ENCODE peak calls at places on chromosomes 13 and 19, in six cellular contexts. One of them, this sample, is unnamed.

GRCh38 chr13:52994865-52995264 is 33.7 kb upstream of the OLFM4 start:
- DNase-seq in HCT116: no peak
- DNase-seq in GM12878: no peak
- DNase-seq in K562: no peak
- DNase-seq in H1: no peak
- DNase-seq in HepG2: no peak
- DNase-seq in this sample: no peak

GRCh38 chr19:41264581-41265375 is 606 bp downstream of the HNRNPUL1 start:
- DNase-seq in HCT116: no peak
- DNase-seq in GM12878: no peak
- DNase-seq in K562: peak
- DNase-seq in H1: no peak
- DNase-seq in HepG2: peak
- DNase-seq in this sample: no peak

GRCh38 chr13:68056816-68057710 is 826.9 kb upstream of the PCDH9 start:
- DNase-seq in HCT116: no peak
- DNase-seq in GM12878: no peak
- DNase-seq in K562: no peak
- DNase-seq in H1: no peak
- DNase-seq in HepG2: peak
- DNase-seq in this sample: no peak

GRCh38 chr19:543912-544608 is at the start of gene GZMM:
- DNase-seq in HCT116: no peak
- DNase-seq in GM12878: no peak
- DNase-seq in K562: peak
- DNase-seq in H1: no peak
- DNase-seq in HepG2: no peak
- DNase-seq in this sample: no peak

GRCh38 chr13:43269037-43269476 is 245.7 kb downstream of the DNAJC15 start:
- DNase-seq in HCT116: no peak
- DNase-seq in GM12878: no peak
- DNase-seq in K562: no peak
- DNase-seq in H1: no peak
- DNase-seq in HepG2: peak
- DNase-seq in this sample: peak

GRCh38 chr13:25708268-25708667 is 336.5 kb downstream of the ATP8A2 start:
- DNase-seq in HCT116: no peak
- DNase-seq in GM12878: no peak
- DNase-seq in K562: no peak
- DNase-seq in H1: no peak
- DNase-seq in HepG2: no peak
- DNase-seq in this sample: no peak

GRCh38 chr19:43132696-43133095 is 50.2 kb upstream of the PSG2 start:
- DNase-seq in HCT116: no peak
- DNase-seq in GM12878: no peak
- DNase-seq in K562: no peak
- DNase-seq in H1: no peak
- DNase-seq in HepG2: no peak
- DNase-seq in this sample: no peak

GRCh38 chr13:70812481-70812880 is 704.2 kb upstream of the KLHL1 start:
- DNase-seq in HCT116: no peak
- DNase-seq in GM12878: no peak
- DNase-seq in K562: no peak
- DNase-seq in H1: no peak
- DNase-seq in HepG2: no peak
- DNase-seq in this sample: no peak

DNA sequence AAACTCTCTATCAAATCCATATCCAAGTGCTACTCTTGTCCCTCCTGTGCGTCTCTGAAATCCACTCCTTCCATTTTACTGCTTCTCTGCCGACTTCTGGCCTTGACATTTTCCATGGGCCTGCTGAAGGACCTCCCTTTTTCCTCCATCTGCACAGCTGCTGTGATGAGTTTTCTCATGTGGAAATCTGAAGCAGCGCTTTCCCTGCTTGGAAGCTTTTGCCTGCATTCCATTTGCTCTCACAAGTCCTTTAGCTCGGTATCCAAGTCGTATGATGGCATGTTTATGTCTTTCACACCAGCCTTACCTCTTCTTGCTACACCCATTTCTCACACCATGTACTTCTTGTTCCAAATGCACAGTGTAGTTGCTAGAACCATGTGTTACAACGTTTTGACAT is 328.2 kb downstream of the GPC5 start:
- DNase-seq in HCT116: no peak
- DNase-seq in GM12878: no peak
- DNase-seq in K562: no peak
- DNase-seq in H1: no peak
- DNase-seq in HepG2: no peak
- DNase-seq in this sample: no peak
- TF ChIP-seq JUND in HCT116: no peak
- TF ChIP-seq JUND in GM12878: no peak
- TF ChIP-seq JUND in K562: no peak
- TF ChIP-seq JUND in H1: no peak
- TF ChIP-seq JUND in HepG2: no peak
- TF ChIP-seq JUND in this sample: no peak

DNA sequence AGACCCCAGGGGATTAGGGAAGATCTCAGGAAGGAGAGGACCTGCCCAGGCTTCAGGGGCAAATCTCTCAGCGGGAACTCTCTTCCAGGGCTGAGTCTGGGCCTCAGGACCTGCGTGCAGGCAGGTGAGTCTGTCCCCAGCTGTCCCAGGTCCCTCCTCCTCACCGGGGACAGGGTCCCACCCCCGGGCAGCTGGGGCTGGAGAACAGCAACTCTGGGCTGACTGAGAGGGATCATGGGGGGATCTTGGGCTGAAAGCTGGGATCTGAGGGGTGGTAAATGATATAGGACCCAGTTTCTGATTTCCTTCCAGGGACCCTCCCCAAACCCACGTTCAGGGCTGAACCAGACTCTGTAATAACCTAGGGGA is 14.3 kb downstream of the LILRA1 start:
- DNase-seq in HCT116: no peak
- DNase-seq in GM12878: no peak
- DNase-seq in K562: no peak
- DNase-seq in H1: no peak
- DNase-seq in HepG2: no peak
- DNase-seq in this sample: no peak
- TF ChIP-seq JUND in HCT116: no peak
- TF ChIP-seq JUND in GM12878: no peak
- TF ChIP-seq JUND in K562: no peak
- TF ChIP-seq JUND in H1: no peak
- TF ChIP-seq JUND in HepG2: no peak
- TF ChIP-seq JUND in this sample: no peak

DNA sequence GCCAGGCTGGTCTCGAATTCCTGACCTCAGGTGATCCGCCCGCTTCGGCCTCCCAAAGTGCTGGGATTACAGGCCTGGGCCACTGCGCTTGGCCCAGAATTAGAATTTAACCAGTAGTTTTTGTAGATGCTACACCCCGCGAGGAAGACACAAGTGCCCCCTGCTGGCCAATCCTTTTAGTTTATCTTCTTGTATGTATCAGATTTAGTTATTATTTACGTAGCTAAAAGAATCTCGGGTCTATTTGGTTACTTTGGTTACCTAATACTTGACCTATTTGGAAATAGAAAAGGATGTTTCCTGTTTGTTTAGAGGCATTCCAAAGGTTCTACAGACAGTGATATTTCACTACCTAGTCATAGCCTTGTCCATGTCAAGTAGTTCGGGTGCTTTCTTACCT is 22.0 kb downstream of the MUC16 start:
- DNase-seq in HCT116: peak
- DNase-seq in GM12878: no peak
- DNase-seq in K562: peak
- DNase-seq in H1: no peak
- DNase-seq in HepG2: no peak
- DNase-seq in this sample: no peak
- TF ChIP-seq JUND in HCT116: no peak
- TF ChIP-seq JUND in GM12878: no peak
- TF ChIP-seq JUND in K562: no peak
- TF ChIP-seq JUND in H1: no peak
- TF ChIP-seq JUND in HepG2: no peak
- TF ChIP-seq JUND in this sample: no peak

GRCh38 chr13:21594715-21595545 is 9.0 kb downstream of the MICU2 start:
- DNase-seq in HCT116: no peak
- DNase-seq in GM12878: no peak
- DNase-seq in K562: no peak
- DNase-seq in H1: no peak
- DNase-seq in HepG2: no peak
- DNase-seq in this sample: no peak
- TF ChIP-seq JUND in HCT116: no peak
- TF ChIP-seq JUND in GM12878: no peak
- TF ChIP-seq JUND in K562: no peak
- TF ChIP-seq JUND in H1: no peak
- TF ChIP-seq JUND in HepG2: no peak
- TF ChIP-seq JUND in this sample: no peak